ENCODE peak calls at places on chromosomes 7 and 10, in seven cellular contexts. G is spleen, P is stomach, E is adrenal gland, T is transverse colon, U is prostate gland, B is A549. Y is an unnamed sample. For H3K4me1, the result is how much of the 10 kb centered on the place peaks cover.

GRCh38 chr7:82410461-82410860 is 33.1 kb downstream of the CACNA2D1 start:
- DNase-seq in G (peak), P (no peak), E (peak), T (no peak), U (peak), B (no peak), Y (no peak)

GRCh38 chr7:93997868-93998267 is 6.3 kb downstream of the BET1 start:
- DNase-seq in G (no peak), P (no peak), E (no peak), T (no peak), U (no peak), B (no peak), Y (no peak)

GRCh38 chr10:43417950-43418768 is 9.2 kb upstream of the HNRNPF start:
- DNase-seq in G (no peak), P (no peak), E (no peak), T (no peak), U (no peak), B (no peak), Y (no peak)

GRCh38 chr7:84953294-84953693 is 233.6 kb downstream of the SEMA3D start:
- DNase-seq in G (no peak), P (no peak), E (no peak), T (no peak), U (no peak), B (no peak), Y (no peak)

GRCh38 chr10:30039567-30039966 is 19.8 kb downstream of the JCAD start:
- DNase-seq in G (no peak), P (no peak), E (no peak), T (no peak), U (no peak), B (no peak), Y (peak)

GRCh38 chr7:7761340-7761973 is 43.0 kb upstream of the RPA3 start:
- DNase-seq in G (no peak), P (no peak), E (no peak), T (no peak), U (no peak), B (peak), Y (no peak)

GRCh38 chr10:100245484-100246220 is 16.3 kb upstream of the CHUK start:
- DNase-seq in G (no peak), P (no peak), E (no peak), T (no peak), U (no peak), B (no peak), Y (no peak)

GRCh38 chr10:83164134-83164533 is 975.2 kb upstream of the GHITM start:
- DNase-seq in G (no peak), P (no peak), E (no peak), T (no peak), U (no peak), B (no peak), Y (no peak)

GRCh38 chr10:85547460-85548023 is 819.1 kb downstream of the GRID1 start:
- DNase-seq in G (no peak), P (no peak), E (no peak), T (no peak), U (no peak), B (no peak), Y (no peak)

GRCh38 chr7:103011650-103012049 is 62.9 kb downstream of the FBXL13 start:
- DNase-seq in G (no peak), P (no peak), E (no peak), T (no peak), U (no peak), B (no peak), Y (no peak)

GRCh38 chr10:112958275-112958995 is 8.4 kb downstream of the TCF7L2 start:
- DNase-seq in G (no peak), P (no peak), E (no peak), T (no peak), U (no peak), B (no peak), Y (no peak)

GRCh38 chr7:94620703-94621118 is 35.2 kb downstream of the SGCE start:
- DNase-seq in G (peak), P (peak), E (peak), T (peak), U (peak), B (peak), Y (peak)

GRCh38 chr7:14825909-14826308 is 76.6 kb downstream of the DGKB start:
- DNase-seq in G (no peak), P (no peak), E (no peak), T (no peak), U (no peak), B (no peak), Y (no peak)

GRCh38 chr7:932651-932975 is 21.9 kb downstream of the ADAP1 start:
- DNase-seq in G (no peak), P (no peak), E (no peak), T (no peak), U (no peak), B (no peak), Y (no peak)

GRCh38 chr10:71608863-71609768 is 110.5 kb downstream of the C10orf105 start:
- DNase-seq in G (peak), P (peak), E (peak), T (peak), U (peak), B (peak), Y (peak)

GRCh38 chr10:18886102-18886501 is 162.5 kb upstream of the MALRD1 start:
- DNase-seq in G (no peak), P (no peak), E (no peak), T (no peak), U (no peak), B (no peak), Y (no peak)

GRCh38 chr10:92486637-92487036 is 87.3 kb downstream of the IDE start:
- DNase-seq in G (no peak), P (no peak), E (no peak), T (no peak), U (no peak), B (no peak), Y (no peak)

GRCh38 chr10:3071405-3072198 is 4.3 kb downstream of the PFKP start:
- DNase-seq in G (no peak), P (no peak), E (no peak), T (no peak), U (no peak), B (peak), Y (no peak)

GRCh38 chr7:114107522-114107921 is 188.7 kb upstream of the PPP1R3A start:
- DNase-seq in G (no peak), P (no peak), E (no peak), T (no peak), U (no peak), B (no peak), Y (no peak)

GRCh38 chr7:5425507-5426225 is 2.0 kb upstream of the TNRC18 start:
- DNase-seq in G (peak), P (peak), E (peak), T (peak), U (peak), B (peak), Y (peak)

GRCh38 chr7:82263880-82264751 is 179.5 kb downstream of the CACNA2D1 start:
- DNase-seq in G (no peak), P (no peak), E (no peak), T (no peak), U (no peak), B (no peak), Y (no peak)

GRCh38 chr10:109701583-109702215 is 221.6 kb downstream of the XPNPEP1 start:
- DNase-seq in G (no peak), P (no peak), E (no peak), T (peak), U (no peak), B (no peak), Y (no peak)

GRCh38 chr7:2971914-2972530 is 71.6 kb downstream of the CARD11 start:
- DNase-seq in G (no peak), P (no peak), E (no peak), T (no peak), U (no peak), B (no peak), Y (peak)

GRCh38 chr7:33750177-33750576 is 155.2 kb upstream of the BMPER start:
- DNase-seq in G (no peak), P (no peak), E (no peak), T (no peak), U (no peak), B (no peak), Y (no peak)

GRCh38 chr7:75536491-75536890 is 44.4 kb downstream of the SPDYE5 start:
- DNase-seq in G (no peak), P (no peak), E (no peak), T (no peak), U (no peak), B (no peak), Y (peak)

GRCh38 chr10:34061846-34062245 is 727.4 kb upstream of the NRP1 start:
- DNase-seq in G (no peak), P (no peak), E (no peak), T (no peak), U (no peak), B (no peak), Y (no peak)

GRCh38 chr7:18064242-18064838 is 36.7 kb upstream of the PRPS1L1 start:
- DNase-seq in G (no peak), P (no peak), E (peak), T (peak), U (no peak), B (no peak), Y (peak)

GRCh38 chr10:72935358-72935757 is 19.2 kb downstream of the PLA2G12B start:
- DNase-seq in G (no peak), P (no peak), E (no peak), T (no peak), U (no peak), B (no peak), Y (no peak)

GRCh38 chr10:30737931-30738391 is 108.4 kb upstream of the LYZL2 start:
- DNase-seq in G (no peak), P (no peak), E (no peak), T (no peak), U (no peak), B (no peak), Y (no peak)

GRCh38 chr10:104584541-104584940 is 56.5 kb upstream of the SORCS3 start:
- DNase-seq in G (no peak), P (no peak), E (no peak), T (no peak), U (no peak), B (no peak), Y (no peak)

GRCh38 chr7:92991190-92991589 is 126.6 kb downstream of the SAMD9 start:
- DNase-seq in G (no peak), P (no peak), E (no peak), T (no peak), U (no peak), B (no peak), Y (no peak)

DNA sequence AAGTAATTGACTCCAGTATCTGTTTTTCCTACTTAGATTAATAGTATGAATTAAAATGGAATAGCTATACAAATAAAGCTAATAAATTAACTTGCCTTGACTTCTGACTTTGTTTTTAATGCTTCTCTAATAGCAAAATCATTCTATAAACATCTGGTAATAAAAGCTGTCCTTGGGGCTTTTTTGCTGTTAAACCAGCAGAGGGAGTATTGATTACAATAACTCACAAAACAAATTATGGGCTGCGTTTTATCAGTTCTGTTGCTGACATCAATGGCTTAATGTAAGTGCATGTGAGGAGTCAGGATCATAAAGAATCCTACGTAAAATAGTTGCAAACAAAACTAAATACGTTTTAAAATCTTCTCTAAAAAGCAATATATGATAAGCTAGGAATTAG is 667.8 kb downstream of the PCDH15 start:
- DNase-seq in G (no peak), P (no peak), E (no peak), T (no peak), U (no peak), B (no peak), Y (no peak)
- TF ChIP-seq CTCF in G (no peak), P (no peak), E (no peak), T (no peak), U (no peak), B (no peak), Y (no peak)

DNA sequence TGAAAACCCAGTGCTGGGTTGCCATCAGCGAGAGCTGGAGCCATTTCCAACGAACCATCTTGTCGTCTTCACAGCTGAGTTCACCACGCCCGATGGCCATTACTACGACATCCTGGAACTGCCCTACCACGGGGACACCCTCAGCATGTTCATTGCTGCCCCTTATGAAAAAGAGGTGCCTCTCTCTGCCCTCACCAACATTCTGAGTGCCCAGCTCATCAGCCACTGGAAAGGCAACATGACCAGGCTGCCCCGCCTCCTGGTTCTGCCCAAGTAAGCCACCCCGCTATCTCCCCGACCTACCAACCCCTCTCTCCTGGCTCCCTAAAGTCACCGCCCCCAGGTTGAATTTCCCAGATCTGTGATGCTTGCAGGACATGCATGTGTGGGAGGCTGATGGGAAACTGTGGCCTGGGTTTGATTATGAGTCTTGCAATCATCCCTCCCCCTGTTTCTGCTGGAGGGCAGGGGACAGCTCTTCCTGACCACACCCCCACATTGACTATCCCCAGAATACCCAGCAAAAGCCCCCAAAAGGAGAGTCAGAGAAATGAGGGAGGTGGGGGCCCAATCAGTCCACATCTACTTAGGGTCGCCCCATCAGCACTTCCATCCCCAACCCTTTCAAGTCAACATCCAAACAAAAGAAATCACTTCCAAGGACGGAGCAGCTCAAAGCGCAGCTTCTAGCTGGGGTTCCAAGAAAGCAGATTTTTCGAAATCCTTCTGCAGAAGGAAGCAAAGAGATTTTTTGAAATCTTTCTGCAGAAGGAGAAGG is 6.9 kb downstream of the SERPINE1 start:
- DNase-seq in G (no peak), P (no peak), E (no peak), T (no peak), U (no peak), B (no peak), Y (no peak)
- TF ChIP-seq POLR2A in G (no peak), P (no peak), E (no peak), T (no peak), U (no peak), B (no peak), Y (no peak)

DNA sequence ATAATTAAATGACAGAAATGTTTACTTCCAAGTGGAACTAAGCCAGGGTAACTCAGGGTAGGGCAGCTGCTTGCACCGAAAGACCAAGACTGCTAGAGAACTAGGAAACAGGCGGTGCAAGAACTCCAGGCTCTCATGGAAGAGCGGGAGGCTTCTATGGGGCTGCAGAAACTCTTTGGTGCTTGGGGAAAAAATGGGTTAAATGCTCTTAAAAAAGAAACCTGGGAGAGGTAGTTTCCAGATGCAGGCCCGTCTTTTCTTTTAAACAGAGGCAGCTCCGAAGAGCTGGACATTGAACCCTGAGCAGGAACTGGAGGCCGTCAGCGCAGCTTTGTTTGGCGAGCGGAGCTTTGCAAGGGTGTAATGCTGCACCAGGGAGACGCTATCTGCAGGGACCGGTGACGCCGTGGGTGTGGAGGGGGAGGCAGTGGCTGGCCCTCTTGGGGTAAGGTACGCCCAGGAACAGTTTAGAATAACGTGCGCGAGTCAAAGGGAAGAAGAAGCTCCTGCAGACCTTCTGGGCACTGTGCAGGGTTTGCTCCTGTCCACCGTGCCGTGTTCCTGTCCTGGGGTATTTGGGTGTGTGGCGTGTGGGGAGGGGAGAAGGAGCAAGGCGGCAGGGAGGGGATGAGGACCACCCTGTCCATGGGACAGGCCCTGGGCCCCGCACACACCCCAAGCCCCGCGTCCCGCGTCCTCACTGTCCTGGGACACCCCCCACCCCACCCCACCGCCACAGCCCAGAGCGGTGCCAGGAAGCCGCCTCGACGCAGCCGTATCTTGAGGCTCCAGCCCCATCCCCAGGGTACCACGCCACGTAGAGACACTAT is 59.0 kb downstream of the EGFR start:
- DNase-seq in G (no peak), P (peak), E (no peak), T (peak), U (no peak), B (no peak), Y (no peak)
- H3K4me1 ChIP-seq in G (under half), P (half or more), E (half or more), T (half or more), U (under half), B (half or more), Y (under half)

GRCh38 chr10:9869777-9870176 is 1147.9 kb upstream of the CELF2 start:
- DNase-seq in G (no peak), P (no peak), E (no peak), T (no peak), U (no peak), B (no peak), Y (no peak)
- TF ChIP-seq CTCF in G (no peak), P (no peak), E (no peak), T (no peak), U (no peak), B (no peak), Y (no peak)

GRCh38 chr10:16259726-16260125 is 177.1 kb upstream of the PTER start:
- DNase-seq in G (no peak), P (no peak), E (no peak), T (no peak), U (no peak), B (no peak), Y (no peak)
- TF ChIP-seq POLR2A in G (no peak), P (no peak), E (no peak), T (no peak), U (no peak), B (no peak), Y (no peak)

GRCh38 chr10:132466520-132467463 is 69.8 kb downstream of the PWWP2B start:
- DNase-seq in G (peak), P (no peak), E (no peak), T (no peak), U (no peak), B (no peak), Y (no peak)

GRCh38 chr10:132467464-132468149 is 70.0 kb upstream of the INPP5A start:
- DNase-seq in G (peak), P (no peak), E (no peak), T (peak), U (no peak), B (no peak), Y (peak)

GRCh38 chr10:132465193-132465888 is 68.3 kb downstream of the PWWP2B start:
- DNase-seq in G (peak), P (no peak), E (no peak), T (peak), U (no peak), B (no peak), Y (no peak)

GRCh38 chr10:132464256-132465192 is 67.5 kb downstream of the PWWP2B start:
- DNase-seq in G (peak), P (peak), E (peak), T (peak), U (peak), B (no peak), Y (peak)

DNA sequence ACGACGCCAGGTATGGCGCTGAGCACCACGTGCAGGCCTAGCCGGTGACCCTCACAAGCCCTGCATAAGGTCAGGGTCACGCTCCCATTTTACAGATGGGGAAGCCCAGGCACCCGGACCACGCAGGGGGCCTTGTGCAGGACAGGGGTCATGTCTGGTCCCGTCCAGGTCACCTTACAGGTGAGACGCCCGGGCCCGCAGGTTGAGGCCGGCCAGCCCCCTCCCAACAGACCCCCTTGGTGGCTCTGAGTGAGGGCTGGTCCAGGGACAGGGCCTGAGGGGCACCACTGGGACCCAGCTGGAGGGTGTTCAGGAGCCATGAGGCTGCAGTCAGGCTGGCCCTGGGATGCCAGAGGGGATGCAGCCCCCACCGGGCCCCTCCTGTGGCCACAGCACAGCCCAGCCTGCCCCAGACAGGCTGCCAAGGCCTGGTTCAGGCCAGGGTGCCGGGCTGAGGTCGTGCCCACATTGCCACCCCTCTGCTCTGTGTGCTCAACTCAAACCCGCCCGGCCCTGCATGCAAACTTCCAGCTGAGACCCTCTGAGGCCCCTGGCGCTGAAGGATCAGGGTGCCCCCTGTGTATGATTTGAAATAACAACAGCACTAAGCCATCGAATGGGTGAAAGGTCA is 69.0 kb downstream of the PWWP2B start:
- DNase-seq in G (peak), P (no peak), E (no peak), T (no peak), U (no peak), B (no peak), Y (no peak)
- H3K4me1 ChIP-seq in G (under half), P (half or more), E (under half), T (half or more), U (under half), B (under half), Y (half or more)

Y was measured in testis.